ENCODE peak calls at places on chromosome 1, in four cellular contexts. S is GM12878, Q is K562, E is HepG2. T is an unnamed sample.

GRCh38 chr1:198656500-198656932 is 17.7 kb downstream of the PTPRC start:
- DNase-seq in E (no peak), S (no peak), Q (no peak), T (peak)

GRCh38 chr1:38576241-38576640 is 283.3 kb downstream of the RRAGC start:
- DNase-seq in S (no peak), Q (no peak), E (no peak), T (peak)

GRCh38 chr1:2072109-2072806 is 22.0 kb downstream of the PRKCZ start:
- DNase-seq in Q (no peak), E (no peak), S (no peak), T (no peak)

GRCh38 chr1:50418600-50419109 is 4.6 kb downstream of the DMRTA2 start:
- DNase-seq in S (no peak), Q (peak), E (no peak), T (peak)

GRCh38 chr1:51924455-51924854 is 45.9 kb upstream of the NRDC start:
- DNase-seq in E (no peak), Q (no peak), S (no peak), T (no peak)

GRCh38 chr1:225998560-225999226 is 450 bp downstream of the SDE2 start:
- DNase-seq in E (peak), S (no peak), Q (peak), T (no peak)

GRCh38 chr1:240287722-240288121 is 196.0 kb downstream of the FMN2 start:
- DNase-seq in Q (no peak), S (no peak), E (no peak), T (no peak)

GRCh38 chr1:202105571-202106339 is 17.0 kb upstream of the GPR37L1 start:
- DNase-seq in S (no peak), Q (peak), E (no peak), T (peak)

GRCh38 chr1:235992868-235993267 is 72.0 kb downstream of the NID1 start:
- DNase-seq in E (no peak), S (no peak), Q (no peak), T (no peak)

GRCh38 chr1:160631983-160632625 is 14.7 kb downstream of the SLAMF1 start:
- DNase-seq in E (no peak), S (no peak), Q (no peak), T (no peak)
- TF ChIP-seq POLR2AphosphoS5 in E (no peak), S (peak), Q (no peak), T (no peak)

DNA sequence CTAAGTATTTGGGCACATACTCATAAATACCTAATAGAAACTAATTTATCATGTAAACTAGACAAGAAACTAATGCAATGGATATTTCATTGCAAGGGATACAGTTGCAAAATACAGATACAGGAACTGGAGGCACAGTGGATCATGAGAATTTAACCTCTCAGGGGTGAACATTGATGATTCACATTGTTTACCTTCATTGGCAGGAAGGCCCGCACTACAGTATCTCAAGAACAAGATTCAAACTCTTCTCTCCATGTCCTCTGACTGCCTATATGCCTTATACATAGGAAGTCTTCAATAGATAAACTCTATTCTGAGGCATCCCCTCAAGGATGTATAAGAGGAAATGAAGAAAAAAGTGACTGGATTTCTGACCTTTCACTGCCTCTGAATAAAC is 18.4 kb upstream of the PTBP2 start:
- DNase-seq in E (no peak), Q (no peak), S (no peak), T (no peak)
- TF ChIP-seq JUNB in E (no peak), Q (no peak), S (no peak), T (no peak)

GRCh38 chr1:91883470-91883869 is 2.5 kb downstream of the TGFBR3 start:
- DNase-seq in E (peak), Q (peak), S (no peak), T (no peak)
- TF ChIP-seq CREB1 in E (no peak), Q (no peak), S (no peak), T (no peak)

DNA sequence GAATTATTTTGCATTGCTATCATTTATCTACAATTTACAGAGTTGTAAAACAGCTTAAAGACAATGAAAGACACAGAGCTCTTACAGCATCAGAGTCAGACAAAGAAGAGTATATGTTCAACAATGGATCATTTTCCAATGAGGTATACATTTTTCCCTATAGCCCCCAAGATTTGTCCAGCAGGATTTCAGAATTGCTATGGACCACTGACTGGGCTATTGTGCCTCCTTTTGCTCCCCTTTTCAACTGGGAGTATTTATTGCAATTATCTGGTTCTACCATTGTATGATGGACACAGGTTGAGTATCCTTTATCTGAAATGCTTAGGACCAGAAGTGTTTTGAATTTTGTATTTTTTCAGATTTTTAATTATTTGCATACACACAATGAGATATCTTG is 62.5 kb upstream of the DNAH14 start:
- DNase-seq in E (no peak), S (no peak), Q (no peak), T (no peak)
- TF ChIP-seq POLR2AphosphoS5 in E (no peak), S (no peak), Q (no peak), T (no peak)

GRCh38 chr1:86258106-86258505 is 101.5 kb upstream of the COL24A1 start:
- DNase-seq in E (no peak), S (no peak), Q (no peak), T (no peak)

GRCh38 chr1:86263101-86263500 is 106.5 kb upstream of the COL24A1 start:
- DNase-seq in Q (no peak), S (no peak), E (no peak), T (no peak)

DNA sequence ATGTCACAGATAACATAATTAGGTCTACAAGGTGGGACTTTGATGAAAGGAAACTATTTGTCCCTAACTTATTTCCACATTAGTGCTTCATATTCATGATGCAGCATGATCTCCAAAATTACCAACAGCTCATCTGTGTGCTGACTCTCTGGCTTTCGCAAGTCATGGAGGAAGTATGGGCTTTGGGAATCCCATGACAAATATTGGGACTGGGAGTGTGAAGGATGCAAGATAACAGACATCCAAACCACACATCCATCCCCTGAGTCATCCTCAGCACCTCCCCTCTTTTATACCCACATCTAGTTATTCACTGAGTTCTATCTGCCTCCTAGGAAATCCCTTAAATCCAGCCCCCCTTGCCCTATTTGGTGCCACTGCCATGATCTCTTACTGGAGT is 102.8 kb upstream of the COL24A1 start:
- DNase-seq in S (no peak), E (no peak), Q (no peak), T (no peak)
- TF ChIP-seq JUNB in S (no peak), E (no peak), Q (no peak), T (no peak)

GRCh38 chr1:24237046-24237371 is 49.9 kb upstream of the IFNLR1 start:
- DNase-seq in E (no peak), S (no peak), Q (no peak), T (no peak)

GRCh38 chr1:24233684-24234600 is 46.9 kb upstream of the IFNLR1 start:
- DNase-seq in E (no peak), Q (no peak), S (no peak), T (peak)

GRCh38 chr1:24237750-24238149 is 50.7 kb upstream of the IFNLR1 start:
- DNase-seq in E (no peak), S (no peak), Q (no peak), T (no peak)

GRCh38 chr1:24231701-24232100 is 44.6 kb upstream of the IFNLR1 start:
- DNase-seq in E (no peak), S (no peak), Q (no peak), T (no peak)

DNA sequence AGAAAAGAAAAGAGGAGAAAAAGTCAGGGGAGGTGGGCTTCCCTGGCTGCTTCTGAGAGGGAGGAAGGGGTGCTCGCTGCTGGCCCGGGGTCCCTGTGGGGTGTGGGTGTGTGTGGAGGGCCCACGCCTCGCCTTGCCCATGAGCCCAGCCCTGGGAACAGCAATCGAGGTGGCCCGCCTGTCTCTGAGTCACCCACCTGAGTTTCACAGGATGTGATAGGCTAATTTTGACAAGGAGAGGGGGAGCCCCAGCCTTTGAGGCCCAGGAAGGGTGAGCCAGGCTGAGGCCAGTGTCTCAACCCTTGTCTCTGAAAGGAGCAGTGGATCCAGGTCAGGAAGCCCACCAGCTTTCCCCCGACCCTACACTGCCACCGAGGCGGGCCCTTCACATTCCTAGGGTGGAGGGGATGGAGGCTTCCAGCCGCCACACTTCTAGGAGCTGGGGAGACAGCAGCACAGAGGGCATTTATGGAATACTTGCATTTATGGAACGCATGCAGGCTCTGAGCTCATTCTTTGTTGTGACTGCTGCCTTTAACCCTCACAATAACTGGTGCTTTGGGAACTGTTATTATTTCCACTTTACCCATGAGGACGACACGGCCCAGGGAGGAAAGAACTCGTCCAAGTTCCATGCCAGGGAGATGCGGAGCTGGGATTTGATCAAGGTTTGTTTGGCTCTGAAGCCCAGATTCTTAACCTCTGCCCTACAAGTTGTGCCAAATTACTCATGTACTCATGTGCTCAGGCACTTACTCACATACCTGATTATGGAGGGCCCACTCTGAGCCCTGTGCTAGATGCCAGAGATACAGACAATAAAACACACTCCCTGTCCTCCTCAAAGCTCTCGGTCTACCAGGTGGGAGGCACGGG is 49.3 kb upstream of the IFNLR1 start:
- DNase-seq in Q (no peak), S (no peak), E (no peak), T (peak)
- TF ChIP-seq CREB1 in Q (no peak), S (no peak), E (no peak), T (no peak)